ENCODE peak calls at places on chromosomes 3 and 15, in four cellular contexts. U is effector CD4-positive, alpha-beta T cell; W is A549; P is AG20443. T is an unnamed sample.

GRCh38 chr3:41681479-41681878 is 280.4 kb downstream of the ULK4 start:
- DNase-seq in P (peak), W (peak), U (no peak), T (peak)

GRCh38 chr15:48682949-48683651 is 37.6 kb upstream of the FBN1 start:
- DNase-seq in W (peak), U (no peak), P (peak), T (peak)

GRCh38 chr15:75720787-75721461 is 8.3 kb upstream of the CSPG4 start:
- DNase-seq in P (no peak), W (peak), U (no peak), T (no peak)

GRCh38 chr15:61946778-61947177 is 113.5 kb downstream of the VPS13C start:
- DNase-seq in W (no peak), P (no peak), U (no peak), T (no peak)

GRCh38 chr15:71055461-71055860 is 59.8 kb upstream of the THSD4 start:
- DNase-seq in W (peak), U (no peak), P (no peak), T (no peak)

GRCh38 chr15:85651551-85651950 is 143.2 kb downstream of the KLHL25 start:
- DNase-seq in W (no peak), P (no peak), U (no peak), T (no peak)

GRCh38 chr15:80596521-80596976 is 98.6 kb upstream of the ABHD17C start:
- DNase-seq in U (no peak), W (peak), P (no peak), T (no peak)

GRCh38 chr3:42705039-42705767 is 2.6 kb upstream of the HHATL start:
- DNase-seq in W (no peak), U (no peak), P (no peak), T (no peak)

GRCh38 chr15:68407141-68407885 is 24.6 kb downstream of the ITGA11 start:
- DNase-seq in W (no peak), P (no peak), U (no peak), T (no peak)

GRCh38 chr3:179671709-179672337 is 19.0 kb downstream of the USP13 start:
- DNase-seq in U (no peak), P (no peak), W (no peak), T (peak)